ENCODE peak calls at places on chromosomes 16 and 17, in six cellular contexts. One of them, this sample, is unnamed.
A peak's percentile ranks its signal among the peaks of the same experiment; 100 is the strongest.

GRCh38 chr17:49687878-49688491 is 10.1 kb upstream of the SPOP start:
- DNase-seq in prostate gland: no peak
- DNase-seq in neural progenitor cell: no peak
- DNase-seq in brain microvascular endothelial cell: peak; percentile 46
- DNase-seq in HCT116: no peak
- DNase-seq in testis: no peak
- DNase-seq in this sample: no peak

GRCh38 chr16:88451586-88452484 is 1.2 kb upstream of the ZFPM1 start:
- DNase-seq in prostate gland: no peak
- DNase-seq in neural progenitor cell: no peak
- DNase-seq in brain microvascular endothelial cell: no peak
- DNase-seq in HCT116: peak; percentile 36
- DNase-seq in testis: no peak
- DNase-seq in this sample: no peak

GRCh38 chr17:17467720-17468119 is 9.1 kb upstream of the MED9 start:
- DNase-seq in prostate gland: no peak
- DNase-seq in neural progenitor cell: no peak
- DNase-seq in brain microvascular endothelial cell: no peak
- DNase-seq in HCT116: no peak
- DNase-seq in testis: peak; percentile 36
- DNase-seq in this sample: no peak

GRCh38 chr17:851986-852385 is 69.8 kb downstream of the MRM3 start:
- DNase-seq in prostate gland: no peak
- DNase-seq in neural progenitor cell: no peak
- DNase-seq in brain microvascular endothelial cell: no peak
- DNase-seq in HCT116: no peak
- DNase-seq in testis: no peak
- DNase-seq in this sample: no peak

GRCh38 chr17:28363776-28364650 is 986 bp downstream of the SEBOX start:
- DNase-seq in prostate gland: no peak
- DNase-seq in neural progenitor cell: no peak
- DNase-seq in brain microvascular endothelial cell: no peak
- DNase-seq in HCT116: no peak
- DNase-seq in testis: no peak
- DNase-seq in this sample: no peak

GRCh38 chr17:67751101-67752074 is 33.7 kb downstream of the NOL11 start:
- DNase-seq in prostate gland: no peak
- DNase-seq in neural progenitor cell: no peak
- DNase-seq in brain microvascular endothelial cell: no peak
- DNase-seq in HCT116: no peak
- DNase-seq in testis: no peak
- DNase-seq in this sample: no peak

GRCh38 chr16:85256190-85256739 is 144.0 kb upstream of the CIBAR2 start:
- DNase-seq in prostate gland: no peak
- DNase-seq in neural progenitor cell: no peak
- DNase-seq in brain microvascular endothelial cell: no peak
- DNase-seq in HCT116: no peak
- DNase-seq in testis: no peak
- DNase-seq in this sample: no peak

GRCh38 chr16:30903002-30903401 is 6.6 kb downstream of the CTF1 start:
- DNase-seq in prostate gland: no peak
- DNase-seq in neural progenitor cell: no peak
- DNase-seq in brain microvascular endothelial cell: no peak
- DNase-seq in HCT116: no peak
- DNase-seq in testis: no peak
- DNase-seq in this sample: no peak

GRCh38 chr17:8290043-8290442 is 1.6 kb downstream of the RANGRF start:
- DNase-seq in prostate gland: no peak
- DNase-seq in neural progenitor cell: no peak
- DNase-seq in brain microvascular endothelial cell: no peak
- DNase-seq in HCT116: no peak
- DNase-seq in testis: no peak
- DNase-seq in this sample: no peak

GRCh38 chr16:67963325-67964321 is 4.8 kb downstream of the SLC12A4 start:
- DNase-seq in prostate gland: no peak
- DNase-seq in neural progenitor cell: no peak
- DNase-seq in brain microvascular endothelial cell: no peak
- DNase-seq in HCT116: no peak
- DNase-seq in testis: peak; percentile 56
- DNase-seq in this sample: no peak

GRCh38 chr17:58284613-58285421 is 4.1 kb upstream of the MPO start:
- DNase-seq in prostate gland: no peak
- DNase-seq in neural progenitor cell: peak; percentile 47
- DNase-seq in brain microvascular endothelial cell: no peak
- DNase-seq in HCT116: no peak
- DNase-seq in testis: peak; percentile 6
- DNase-seq in this sample: no peak

GRCh38 chr16:3175157-3176153 is 12.5 kb upstream of the OR1F1 start:
- DNase-seq in prostate gland: no peak
- DNase-seq in neural progenitor cell: peak; percentile 53
- DNase-seq in brain microvascular endothelial cell: peak; percentile 82
- DNase-seq in HCT116: peak; percentile 80
- DNase-seq in testis: no peak
- DNase-seq in this sample: no peak

GRCh38 chr16:54903047-54903446 is 27.6 kb upstream of the IRX5 start:
- DNase-seq in prostate gland: no peak
- DNase-seq in neural progenitor cell: no peak
- DNase-seq in brain microvascular endothelial cell: no peak
- DNase-seq in HCT116: no peak
- DNase-seq in testis: no peak
- DNase-seq in this sample: no peak

GRCh38 chr16:69179255-69180010 is 7.5 kb upstream of the SNTB2 start:
- DNase-seq in prostate gland: peak; percentile 88
- DNase-seq in neural progenitor cell: no peak
- DNase-seq in brain microvascular endothelial cell: no peak
- DNase-seq in HCT116: no peak
- DNase-seq in testis: peak; percentile 87
- DNase-seq in this sample: no peak

GRCh38 chr16:66426112-66427035 is 721 bp upstream of the BEAN1 start:
- DNase-seq in prostate gland: no peak
- DNase-seq in neural progenitor cell: peak; percentile 36
- DNase-seq in brain microvascular endothelial cell: no peak
- DNase-seq in HCT116: no peak
- DNase-seq in testis: no peak
- DNase-seq in this sample: no peak

GRCh38 chr17:5587431-5588032 is 3.2 kb upstream of the NLRP1 start:
- DNase-seq in prostate gland: peak; percentile 42
- DNase-seq in neural progenitor cell: peak; percentile 85
- DNase-seq in brain microvascular endothelial cell: peak; percentile 42
- DNase-seq in HCT116: peak; percentile 68
- DNase-seq in testis: peak; percentile 65
- DNase-seq in this sample: no peak

GRCh38 chr16:74035816-74036215 is 260.8 kb upstream of the PSMD7 start:
- DNase-seq in prostate gland: no peak
- DNase-seq in neural progenitor cell: peak; percentile 52
- DNase-seq in brain microvascular endothelial cell: peak; percentile 5
- DNase-seq in HCT116: peak; percentile 7
- DNase-seq in testis: no peak
- DNase-seq in this sample: no peak

GRCh38 chr16:17474572-17474971 is 3.8 kb upstream of the XYLT1 start:
- DNase-seq in prostate gland: no peak
- DNase-seq in neural progenitor cell: peak; percentile 37
- DNase-seq in brain microvascular endothelial cell: no peak
- DNase-seq in HCT116: no peak
- DNase-seq in testis: no peak
- DNase-seq in this sample: no peak

GRCh38 chr17:34760931-34761500 is 181.6 kb downstream of the TMEM132E start:
- DNase-seq in prostate gland: no peak
- DNase-seq in neural progenitor cell: no peak
- DNase-seq in brain microvascular endothelial cell: no peak
- DNase-seq in HCT116: no peak
- DNase-seq in testis: no peak
- DNase-seq in this sample: no peak

GRCh38 chr17:8681175-8681949 is 50.8 kb upstream of the MYH10 start:
- DNase-seq in prostate gland: no peak
- DNase-seq in neural progenitor cell: no peak
- DNase-seq in brain microvascular endothelial cell: no peak
- DNase-seq in HCT116: no peak
- DNase-seq in testis: no peak
- DNase-seq in this sample: no peak

GRCh38 chr16:2726923-2727322 is 6.9 kb upstream of the PRSS27 start:
- DNase-seq in prostate gland: no peak
- DNase-seq in neural progenitor cell: no peak
- DNase-seq in brain microvascular endothelial cell: no peak
- DNase-seq in HCT116: no peak
- DNase-seq in testis: no peak
- DNase-seq in this sample: no peak

GRCh38 chr16:73329363-73330306 is 281.7 kb upstream of the ZFHX3 start:
- DNase-seq in prostate gland: no peak
- DNase-seq in neural progenitor cell: peak; percentile 51
- DNase-seq in brain microvascular endothelial cell: no peak
- DNase-seq in HCT116: no peak
- DNase-seq in testis: no peak
- DNase-seq in this sample: no peak

GRCh38 chr17:21196126-21196525 is 17.8 kb downstream of the TMEM11 start:
- DNase-seq in prostate gland: peak; percentile 34
- DNase-seq in neural progenitor cell: no peak
- DNase-seq in brain microvascular endothelial cell: no peak
- DNase-seq in HCT116: no peak
- DNase-seq in testis: no peak
- DNase-seq in this sample: no peak

GRCh38 chr16:50694206-50694605 is 800 bp downstream of the NOD2 start:
- DNase-seq in prostate gland: no peak
- DNase-seq in neural progenitor cell: no peak
- DNase-seq in brain microvascular endothelial cell: no peak
- DNase-seq in HCT116: no peak
- DNase-seq in testis: no peak
- DNase-seq in this sample: no peak

GRCh38 chr17:3861761-3862681 is 16.0 kb upstream of the NCBP3 start:
- DNase-seq in prostate gland: no peak
- DNase-seq in neural progenitor cell: no peak
- DNase-seq in brain microvascular endothelial cell: no peak
- DNase-seq in HCT116: no peak
- DNase-seq in testis: no peak
- DNase-seq in this sample: no peak

GRCh38 chr17:66115246-66115645 is 76.7 kb downstream of the CEP112 start:
- DNase-seq in prostate gland: no peak
- DNase-seq in neural progenitor cell: no peak
- DNase-seq in brain microvascular endothelial cell: peak; percentile 18
- DNase-seq in HCT116: no peak
- DNase-seq in testis: no peak
- DNase-seq in this sample: no peak

GRCh38 chr16:85313541-85314208 is 201.4 kb upstream of the CIBAR2 start:
- DNase-seq in prostate gland: peak; percentile 39
- DNase-seq in neural progenitor cell: no peak
- DNase-seq in brain microvascular endothelial cell: no peak
- DNase-seq in HCT116: no peak
- DNase-seq in testis: peak; percentile 54
- DNase-seq in this sample: no peak

GRCh38 chr17:74619077-74619673 is 4.4 kb downstream of the CD300E start:
- DNase-seq in prostate gland: no peak
- DNase-seq in neural progenitor cell: no peak
- DNase-seq in brain microvascular endothelial cell: no peak
- DNase-seq in HCT116: no peak
- DNase-seq in testis: no peak
- DNase-seq in this sample: no peak
- TF ChIP-seq CTCF in prostate gland: no peak
- TF ChIP-seq CTCF in neural progenitor cell: no peak
- TF ChIP-seq CTCF in brain microvascular endothelial cell: no peak
- TF ChIP-seq CTCF in HCT116: no peak
- TF ChIP-seq CTCF in testis: no peak
- TF ChIP-seq CTCF in this sample: no peak

GRCh38 chr17:61411944-61412859 is 12.6 kb downstream of the TBX2 start:
- DNase-seq in prostate gland: peak; percentile 65
- DNase-seq in neural progenitor cell: peak; percentile 92
- DNase-seq in brain microvascular endothelial cell: peak; percentile 54
- DNase-seq in HCT116: peak; percentile 49
- DNase-seq in testis: peak; percentile 84
- DNase-seq in this sample: peak; percentile 84
- TF ChIP-seq CTCF in prostate gland: peak; percentile 99
- TF ChIP-seq CTCF in neural progenitor cell: peak; percentile 96
- TF ChIP-seq CTCF in brain microvascular endothelial cell: peak; percentile 80
- TF ChIP-seq CTCF in HCT116: peak; percentile 100
- TF ChIP-seq CTCF in testis: peak; percentile 98
- TF ChIP-seq CTCF in this sample: peak; percentile 67

GRCh38 chr17:41627316-41628072 is 3.1 kb upstream of the KRT17 start:
- DNase-seq in prostate gland: no peak
- DNase-seq in neural progenitor cell: no peak
- DNase-seq in brain microvascular endothelial cell: no peak
- DNase-seq in HCT116: no peak
- DNase-seq in testis: no peak
- DNase-seq in this sample: no peak
- TF ChIP-seq CTCF in prostate gland: no peak
- TF ChIP-seq CTCF in neural progenitor cell: no peak
- TF ChIP-seq CTCF in brain microvascular endothelial cell: no peak
- TF ChIP-seq CTCF in HCT116: no peak
- TF ChIP-seq CTCF in testis: no peak
- TF ChIP-seq CTCF in this sample: no peak

GRCh38 chr16:24045641-24046040 is 209.9 kb downstream of the PRKCB start:
- DNase-seq in prostate gland: no peak
- DNase-seq in neural progenitor cell: peak; percentile 83
- DNase-seq in brain microvascular endothelial cell: no peak
- DNase-seq in HCT116: no peak
- DNase-seq in testis: no peak
- DNase-seq in this sample: no peak
- TF ChIP-seq CTCF in prostate gland: peak; percentile 14
- TF ChIP-seq CTCF in neural progenitor cell: peak; percentile 82
- TF ChIP-seq CTCF in brain microvascular endothelial cell: peak; percentile 8
- TF ChIP-seq CTCF in HCT116: peak; percentile 45
- TF ChIP-seq CTCF in testis: no peak
- TF ChIP-seq CTCF in this sample: no peak